ENCODE peak calls at places on chromosome 10, in five cellular contexts. R is HCT116, G is upper lobe of left lung, I is transverse colon, W is right lobe of liver. O is an unnamed sample.
A peak's percentile ranks its signal among the peaks of the same experiment; 100 is the strongest.

GRCh38 chr10:121637437-121637836 is 39.2 kb upstream of the FGFR2 start:
- DNase-seq in R (no peak), G (no peak), I (no peak), W (no peak), O (no peak)

GRCh38 chr10:23095966-23096813 is 811 bp downstream of the MSRB2 start:
- DNase-seq in R (no peak), G (peak; percentile 84), I (peak; percentile 48), W (peak; percentile 60), O (peak; percentile 51)

GRCh38 chr10:1022413-1022812 is 3.2 kb downstream of the IDI2 start:
- DNase-seq in R (no peak), G (no peak), I (no peak), W (no peak), O (no peak)

GRCh38 chr10:46548781-46549090 is 7.7 kb downstream of the GPRIN2 start:
- DNase-seq in R (no peak), G (peak; percentile 39), I (peak; percentile 10), W (no peak), O (peak; percentile 13)

GRCh38 chr10:70760271-70760787 is 24.8 kb downstream of the TBATA start:
- DNase-seq in R (no peak), G (peak; percentile 32), I (no peak), W (no peak), O (no peak)

GRCh38 chr10:693506-693905 is 4.0 kb upstream of the DIP2C start:
- DNase-seq in R (no peak), G (no peak), I (no peak), W (no peak), O (no peak)

GRCh38 chr10:44938938-44939337 is 20.7 kb upstream of the RASSF4 start:
- DNase-seq in R (no peak), G (no peak), I (no peak), W (no peak), O (no peak)

GRCh38 chr10:119538632-119539358 is 3.7 kb downstream of the RGS10 start:
- DNase-seq in R (no peak), G (no peak), I (no peak), W (no peak), O (no peak)

GRCh38 chr10:61906502-61906901 is 5.0 kb downstream of the ARID5B start:
- DNase-seq in R (no peak), G (no peak), I (no peak), W (no peak), O (no peak)

GRCh38 chr10:29584436-29584835 is 50.3 kb downstream of the SVIL start:
- DNase-seq in R (no peak), G (peak; percentile 29), I (no peak), W (no peak), O (peak; percentile 81)

GRCh38 chr10:97685395-97685958 is 1.6 kb downstream of the AVPI1 start:
- DNase-seq in R (peak; percentile 31), G (no peak), I (peak; percentile 66), W (peak; percentile 66), O (no peak)

GRCh38 chr10:131144711-131145375 is 166.7 kb downstream of the TCERG1L start:
- DNase-seq in R (no peak), G (no peak), I (no peak), W (no peak), O (no peak)

GRCh38 chr10:666237-667012 is 23.0 kb downstream of the DIP2C start:
- DNase-seq in R (no peak), G (peak; percentile 61), I (peak; percentile 5), W (no peak), O (no peak)

GRCh38 chr10:14810969-14811953 is 26.6 kb downstream of the CDNF start:
- DNase-seq in R (no peak), G (no peak), I (no peak), W (no peak), O (no peak)

GRCh38 chr10:123180101-123180500 is 25.9 kb downstream of the BUB3 start:
- DNase-seq in R (no peak), G (no peak), I (no peak), W (no peak), O (no peak)

GRCh38 chr10:89207181-89207800 is at the start of gene CH25H:
- DNase-seq in R (no peak), G (no peak), I (peak; percentile 70), W (peak; percentile 71), O (peak; percentile 97)

GRCh38 chr10:26437637-26438461 is at the start of gene APBB1IP:
- DNase-seq in R (no peak), G (peak; percentile 93), I (peak; percentile 72), W (peak; percentile 97), O (peak; percentile 94)

GRCh38 chr10:133390597-133391248 is 3.2 kb upstream of the MTG1 start:
- DNase-seq in R (no peak), G (no peak), I (no peak), W (no peak), O (no peak)

GRCh38 chr10:29430101-29430500 is 141.2 kb downstream of the LYZL1 start:
- DNase-seq in R (no peak), G (no peak), I (no peak), W (no peak), O (no peak)

GRCh38 chr10:28669227-28670173 is 7.8 kb upstream of the BAMBI start:
- DNase-seq in R (no peak), G (no peak), I (no peak), W (no peak), O (no peak)

GRCh38 chr10:95246582-95247051 is 44.2 kb downstream of the PDLIM1 start:
- DNase-seq in R (peak; percentile 65), G (no peak), I (peak; percentile 81), W (no peak), O (peak; percentile 75)

GRCh38 chr10:114492351-114493037 is 88.2 kb upstream of the AFAP1L2 start:
- DNase-seq in R (no peak), G (no peak), I (no peak), W (no peak), O (no peak)

GRCh38 chr10:126972622-126973414 is 67.6 kb downstream of the DOCK1 start:
- DNase-seq in R (no peak), G (no peak), I (no peak), W (no peak), O (no peak)

GRCh38 chr10:99779335-99779734 is 3.1 kb upstream of the ABCC2 start:
- DNase-seq in R (no peak), G (no peak), I (no peak), W (no peak), O (no peak)

GRCh38 chr10:132994371-132994796 is 52.0 kb upstream of the CFAP46 start:
- DNase-seq in R (no peak), G (no peak), I (no peak), W (peak; percentile 51), O (no peak)

GRCh38 chr10:78815702-78816334 is 252.9 kb upstream of the ZMIZ1 start:
- DNase-seq in R (no peak), G (no peak), I (no peak), W (no peak), O (no peak)

GRCh38 chr10:81981724-81982123 is 106.7 kb downstream of the NRG3 start:
- DNase-seq in R (no peak), G (no peak), I (no peak), W (no peak), O (no peak)

GRCh38 chr10:77392851-77393250 is 244.8 kb downstream of the KCNMA1 start:
- DNase-seq in R (peak; percentile 50), G (no peak), I (no peak), W (no peak), O (no peak)

GRCh38 chr10:124827474-124827873 is 25.9 kb downstream of the ABRAXAS2 start:
- DNase-seq in R (no peak), G (no peak), I (no peak), W (no peak), O (no peak)

GRCh38 chr10:17144757-17145156 is 15.1 kb upstream of the CUBN start:
- DNase-seq in R (no peak), G (no peak), I (no peak), W (no peak), O (no peak)

GRCh38 chr10:75250934-75251333 is 15.2 kb upstream of the COMTD1 start:
- DNase-seq in R (no peak), G (no peak), I (peak; percentile 29), W (no peak), O (no peak)

GRCh38 chr10:94183666-94184264 is 179.0 kb downstream of the NOC3L start:
- DNase-seq in R (no peak), G (no peak), I (no peak), W (no peak), O (no peak)

GRCh38 chr10:130495891-130496642 is 359.9 kb downstream of the GLRX3 start:
- DNase-seq in R (no peak), G (no peak), I (no peak), W (no peak), O (no peak)

GRCh38 chr10:91957091-91957490 is 33.5 kb downstream of the BTAF1 start:
- DNase-seq in R (no peak), G (no peak), I (no peak), W (no peak), O (no peak)

GRCh38 chr10:110436554-110437350 is 61.0 kb upstream of the DUSP5 start:
- DNase-seq in R (no peak), G (peak; percentile 30), I (no peak), W (peak; percentile 80), O (no peak)

GRCh38 chr10:79491171-79491835 is 21.0 kb upstream of the EIF5AL1 start:
- DNase-seq in R (no peak), G (no peak), I (no peak), W (no peak), O (peak; percentile 78)

GRCh38 chr10:71736570-71737355 is 17.2 kb upstream of the C10orf105 start:
- DNase-seq in R (no peak), G (no peak), I (peak; percentile 53), W (no peak), O (no peak)

DNA sequence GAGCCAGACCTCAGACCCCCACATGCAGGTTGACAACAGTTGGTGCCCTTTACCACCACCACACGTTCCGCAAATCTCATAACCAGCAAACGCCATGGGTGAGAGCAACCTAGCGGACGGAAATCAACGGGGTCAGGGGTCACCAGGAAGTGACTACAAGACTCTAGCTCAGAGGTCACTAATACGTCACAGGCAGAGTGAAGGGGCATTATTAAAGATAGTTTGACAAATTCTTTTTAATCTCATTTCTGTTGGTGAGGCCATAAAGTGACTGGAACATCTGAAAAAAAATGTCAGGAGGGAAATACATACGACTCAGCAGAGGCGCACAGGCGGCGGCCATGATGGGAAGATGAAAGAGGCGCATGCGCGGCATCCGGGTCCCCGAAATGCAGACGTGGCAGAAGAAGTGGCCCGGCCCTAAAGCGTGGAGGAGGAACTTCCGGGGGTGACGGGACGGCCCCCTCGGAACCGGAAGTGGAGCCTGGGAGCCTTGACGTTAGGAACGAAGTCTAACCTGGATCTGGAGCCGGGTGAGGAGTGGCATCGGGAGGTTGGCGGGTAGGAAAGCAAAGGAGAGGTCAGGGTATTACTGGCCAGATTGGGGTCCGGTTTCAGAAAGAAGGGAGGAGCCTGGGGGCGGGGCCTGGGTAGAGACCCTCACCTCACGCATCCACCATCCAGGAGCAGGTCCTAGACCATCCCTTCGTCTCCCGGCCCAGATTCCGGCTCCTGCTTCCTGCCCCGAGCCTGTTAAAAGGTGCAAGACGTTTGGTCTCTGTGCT is at the start of gene SEC24C:
- DNase-seq in R (peak; percentile 93), G (peak; percentile 96), I (peak; percentile 98), W (peak; percentile 97), O (peak; percentile 96)
- TF ChIP-seq POLR2A in R (peak; percentile 78), G (peak; percentile 69), I (peak; percentile 79), W (peak; percentile 82), O (no peak)

GRCh38 chr10:5547934-5548660 is 23.3 kb downstream of the CALML3 start:
- DNase-seq in R (peak; percentile 66), G (no peak), I (peak; percentile 68), W (peak; percentile 51), O (no peak)
- H3K4me3 ChIP-seq in R (peak overlapping the region; percentile 44), G (peak overlapping the region; percentile 20), I (peak overlapping the region; percentile 31), W (no peak overlapping the region), O (no peak overlapping the region)

GRCh38 chr10:86392723-86393094 is 26.1 kb upstream of the GRID1 start:
- DNase-seq in R (no peak), G (no peak), I (no peak), W (no peak), O (no peak)
- TF ChIP-seq POLR2A in R (no peak), G (no peak), I (no peak), W (no peak), O (no peak)

GRCh38 chr10:4771554-4772201 is 54.3 kb upstream of the AKR1E2 start:
- DNase-seq in R (no peak), G (no peak), I (no peak), W (no peak), O (no peak)
- H3K4me3 ChIP-seq in R (no peak overlapping the region), G (no peak overlapping the region), I (no peak overlapping the region), W (no peak overlapping the region), O (no peak overlapping the region)

O was measured in lower leg skin.